ENCODE peak calls at places on chromosomes 12 and 14, in six cellular contexts. One of them, this sample, is unnamed.

GRCh38 chr12:107568718-107569117 is 116.9 kb upstream of the PWP1 start:
- DNase-seq in GM10248: no peak
- DNase-seq in GM13977: no peak
- DNase-seq in lower lobe of right lung: no peak
- DNase-seq in HFFc6: no peak
- DNase-seq in lower leg skin: peak
- DNase-seq in this sample: no peak

GRCh38 chr14:93089501-93090269 is 26.0 kb downstream of the ITPK1 start:
- DNase-seq in GM10248: no peak
- DNase-seq in GM13977: no peak
- DNase-seq in lower lobe of right lung: no peak
- DNase-seq in HFFc6: no peak
- DNase-seq in lower leg skin: no peak
- DNase-seq in this sample: no peak

GRCh38 chr12:85179680-85180300 is 100.2 kb upstream of the ALX1 start:
- DNase-seq in GM10248: no peak
- DNase-seq in GM13977: no peak
- DNase-seq in lower lobe of right lung: no peak
- DNase-seq in HFFc6: no peak
- DNase-seq in lower leg skin: no peak
- DNase-seq in this sample: no peak

GRCh38 chr12:95224202-95225170 is 6.9 kb downstream of the VEZT start:
- DNase-seq in GM10248: no peak
- DNase-seq in GM13977: no peak
- DNase-seq in lower lobe of right lung: no peak
- DNase-seq in HFFc6: peak
- DNase-seq in lower leg skin: no peak
- DNase-seq in this sample: no peak

GRCh38 chr12:116360579-116361403 is 83.3 kb upstream of the MED13L start:
- DNase-seq in GM10248: no peak
- DNase-seq in GM13977: no peak
- DNase-seq in lower lobe of right lung: no peak
- DNase-seq in HFFc6: no peak
- DNase-seq in lower leg skin: no peak
- DNase-seq in this sample: no peak

GRCh38 chr12:57451233-57451778 is 3.8 kb upstream of the INHBE start:
- DNase-seq in GM10248: no peak
- DNase-seq in GM13977: no peak
- DNase-seq in lower lobe of right lung: no peak
- DNase-seq in HFFc6: no peak
- DNase-seq in lower leg skin: no peak
- DNase-seq in this sample: no peak

GRCh38 chr14:99270491-99271287 is 1.3 kb downstream of the BCL11B start:
- DNase-seq in GM10248: no peak
- DNase-seq in GM13977: no peak
- DNase-seq in lower lobe of right lung: no peak
- DNase-seq in HFFc6: no peak
- DNase-seq in lower leg skin: peak
- DNase-seq in this sample: no peak

GRCh38 chr12:70724444-70724843 is 87.2 kb upstream of the PTPRB start:
- DNase-seq in GM10248: no peak
- DNase-seq in GM13977: no peak
- DNase-seq in lower lobe of right lung: no peak
- DNase-seq in HFFc6: peak
- DNase-seq in lower leg skin: no peak
- DNase-seq in this sample: no peak

GRCh38 chr14:104880584-104881210 is 15.6 kb downstream of the CEP170B start:
- DNase-seq in GM10248: no peak
- DNase-seq in GM13977: no peak
- DNase-seq in lower lobe of right lung: no peak
- DNase-seq in HFFc6: no peak
- DNase-seq in lower leg skin: no peak
- DNase-seq in this sample: no peak

GRCh38 chr12:88958153-88958552 is 377.9 kb upstream of the KITLG start:
- DNase-seq in GM10248: no peak
- DNase-seq in GM13977: no peak
- DNase-seq in lower lobe of right lung: no peak
- DNase-seq in HFFc6: no peak
- DNase-seq in lower leg skin: no peak
- DNase-seq in this sample: no peak

GRCh38 chr14:67487937-67488893 is at the start of gene TMEM229B:
- DNase-seq in GM10248: peak
- DNase-seq in GM13977: peak
- DNase-seq in lower lobe of right lung: peak
- DNase-seq in HFFc6: no peak
- DNase-seq in lower leg skin: no peak
- DNase-seq in this sample: no peak

GRCh38 chr14:101019541-101019940 is 116.0 kb upstream of the RTL1 start:
- DNase-seq in GM10248: no peak
- DNase-seq in GM13977: no peak
- DNase-seq in lower lobe of right lung: no peak
- DNase-seq in HFFc6: no peak
- DNase-seq in lower leg skin: peak
- DNase-seq in this sample: peak

GRCh38 chr12:14663002-14663401 is 33.4 kb downstream of the GUCY2C start:
- DNase-seq in GM10248: no peak
- DNase-seq in GM13977: no peak
- DNase-seq in lower lobe of right lung: no peak
- DNase-seq in HFFc6: no peak
- DNase-seq in lower leg skin: no peak
- DNase-seq in this sample: no peak

GRCh38 chr12:83573676-83574075 is 887.0 kb downstream of the TMTC2 start:
- DNase-seq in GM10248: no peak
- DNase-seq in GM13977: no peak
- DNase-seq in lower lobe of right lung: no peak
- DNase-seq in HFFc6: no peak
- DNase-seq in lower leg skin: peak
- DNase-seq in this sample: no peak

GRCh38 chr14:72169521-72169920 is 237.3 kb downstream of the RGS6 start:
- DNase-seq in GM10248: no peak
- DNase-seq in GM13977: no peak
- DNase-seq in lower lobe of right lung: no peak
- DNase-seq in HFFc6: no peak
- DNase-seq in lower leg skin: no peak
- DNase-seq in this sample: no peak

GRCh38 chr14:49945448-49946319 is 52.8 kb downstream of the ARF6 start:
- DNase-seq in GM10248: no peak
- DNase-seq in GM13977: no peak
- DNase-seq in lower lobe of right lung: no peak
- DNase-seq in HFFc6: no peak
- DNase-seq in lower leg skin: peak
- DNase-seq in this sample: no peak

GRCh38 chr12:78951746-78952532 is 87.4 kb downstream of the SYT1 start:
- DNase-seq in GM10248: no peak
- DNase-seq in GM13977: no peak
- DNase-seq in lower lobe of right lung: no peak
- DNase-seq in HFFc6: no peak
- DNase-seq in lower leg skin: no peak
- DNase-seq in this sample: no peak

GRCh38 chr14:84806627-84807026 is 723.3 kb upstream of the FLRT2 start:
- DNase-seq in GM10248: no peak
- DNase-seq in GM13977: no peak
- DNase-seq in lower lobe of right lung: no peak
- DNase-seq in HFFc6: no peak
- DNase-seq in lower leg skin: no peak
- DNase-seq in this sample: no peak

GRCh38 chr12:82942963-82943362 is 256.3 kb downstream of the TMTC2 start:
- DNase-seq in GM10248: peak
- DNase-seq in GM13977: peak
- DNase-seq in lower lobe of right lung: no peak
- DNase-seq in HFFc6: no peak
- DNase-seq in lower leg skin: no peak
- DNase-seq in this sample: no peak

GRCh38 chr12:112524676-112525425 is 106.1 kb downstream of the PTPN11 start:
- DNase-seq in GM10248: no peak
- DNase-seq in GM13977: no peak
- DNase-seq in lower lobe of right lung: no peak
- DNase-seq in HFFc6: peak
- DNase-seq in lower leg skin: no peak
- DNase-seq in this sample: no peak
- TF ChIP-seq CTCF in GM10248: no peak
- TF ChIP-seq CTCF in GM13977: no peak
- TF ChIP-seq CTCF in lower lobe of right lung: no peak
- TF ChIP-seq CTCF in HFFc6: peak
- TF ChIP-seq CTCF in lower leg skin: no peak
- TF ChIP-seq CTCF in this sample: peak

GRCh38 chr12:43914923-43915468 is 79.1 kb downstream of the TMEM117 start:
- DNase-seq in GM10248: no peak
- DNase-seq in GM13977: peak
- DNase-seq in lower lobe of right lung: no peak
- DNase-seq in HFFc6: peak
- DNase-seq in lower leg skin: no peak
- DNase-seq in this sample: no peak
- TF ChIP-seq CTCF in GM10248: peak
- TF ChIP-seq CTCF in GM13977: peak
- TF ChIP-seq CTCF in lower lobe of right lung: no peak
- TF ChIP-seq CTCF in HFFc6: peak
- TF ChIP-seq CTCF in lower leg skin: no peak
- TF ChIP-seq CTCF in this sample: peak

DNA sequence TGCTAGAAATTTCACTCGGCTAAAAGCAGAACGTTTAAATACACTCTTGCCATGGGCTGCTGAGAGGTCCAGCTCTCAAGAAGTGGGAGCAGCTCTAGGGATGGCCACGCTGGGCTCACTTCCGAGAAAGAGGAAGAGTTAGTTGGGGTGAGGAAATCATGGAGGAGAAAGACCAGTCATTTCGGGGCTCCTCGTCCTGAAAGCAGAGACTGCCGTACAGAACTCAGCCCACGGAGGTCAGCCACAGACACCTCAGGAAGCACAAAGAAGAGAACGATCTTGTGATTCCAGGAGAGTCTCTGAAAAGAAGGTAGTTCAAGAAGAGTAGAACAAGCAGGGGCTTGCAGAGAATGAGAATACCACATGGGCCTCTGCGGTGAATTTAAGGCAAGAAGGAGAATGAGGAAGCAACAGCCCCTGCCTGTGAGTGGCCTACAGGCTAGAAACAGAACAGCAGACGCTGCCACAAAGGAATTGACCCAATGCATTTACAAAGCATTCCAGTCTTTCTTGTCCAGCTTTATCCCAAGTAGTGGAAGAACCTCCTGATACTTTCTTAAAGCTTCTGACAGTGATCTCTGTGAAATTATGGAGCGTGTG is 311.9 kb downstream of the CACNA1C start:
- DNase-seq in GM10248: no peak
- DNase-seq in GM13977: no peak
- DNase-seq in lower lobe of right lung: peak
- DNase-seq in HFFc6: no peak
- DNase-seq in lower leg skin: peak
- DNase-seq in this sample: no peak
- TF ChIP-seq CTCF in GM10248: no peak
- TF ChIP-seq CTCF in GM13977: no peak
- TF ChIP-seq CTCF in lower lobe of right lung: peak
- TF ChIP-seq CTCF in HFFc6: no peak
- TF ChIP-seq CTCF in lower leg skin: no peak
- TF ChIP-seq CTCF in this sample: peak

GRCh38 chr14:89465894-89466293 is 48.9 kb upstream of the FOXN3 start:
- DNase-seq in GM10248: no peak
- DNase-seq in GM13977: no peak
- DNase-seq in lower lobe of right lung: no peak
- DNase-seq in HFFc6: no peak
- DNase-seq in lower leg skin: no peak
- DNase-seq in this sample: no peak
- TF ChIP-seq CTCF in GM10248: no peak
- TF ChIP-seq CTCF in GM13977: no peak
- TF ChIP-seq CTCF in lower lobe of right lung: no peak
- TF ChIP-seq CTCF in HFFc6: no peak
- TF ChIP-seq CTCF in lower leg skin: no peak
- TF ChIP-seq CTCF in this sample: no peak

DNA sequence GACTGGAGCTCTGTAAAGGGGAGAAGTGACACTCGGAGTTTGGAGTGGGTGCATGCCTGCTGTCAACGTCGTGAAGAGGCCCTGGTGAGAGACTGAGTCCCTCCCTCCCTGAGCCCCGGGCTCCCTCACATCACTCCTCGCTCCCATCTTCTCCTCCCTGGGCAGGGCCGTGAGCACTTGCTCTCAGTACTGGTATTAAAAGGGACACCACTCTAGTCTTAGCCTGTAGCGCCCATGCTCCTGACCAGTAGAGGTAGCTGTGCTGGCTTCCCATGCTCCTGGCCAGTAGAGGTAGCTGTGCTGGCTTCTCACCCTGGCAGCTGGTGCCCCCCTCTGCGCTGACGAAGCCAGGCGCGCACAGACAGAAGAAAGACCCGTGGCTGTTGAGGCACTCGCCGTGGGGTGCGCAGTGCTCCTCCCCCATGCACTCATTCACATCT is 14.7 kb downstream of the ISCA2 start:
- DNase-seq in GM10248: no peak
- DNase-seq in GM13977: no peak
- DNase-seq in lower lobe of right lung: no peak
- DNase-seq in HFFc6: no peak
- DNase-seq in lower leg skin: peak
- DNase-seq in this sample: peak
- TF ChIP-seq CTCF in GM10248: peak
- TF ChIP-seq CTCF in GM13977: peak
- TF ChIP-seq CTCF in lower lobe of right lung: no peak
- TF ChIP-seq CTCF in HFFc6: peak
- TF ChIP-seq CTCF in lower leg skin: no peak
- TF ChIP-seq CTCF in this sample: peak